ENCODE peak calls at places on chromosomes 4 and X, in five cellular contexts. One of them, this sample, is unnamed.

GRCh38 chr4:8766610-8767009 is 105.0 kb downstream of the HMX1 start:
- DNase-seq in endodermal cell: peak; percentile 34
- DNase-seq in cardiac muscle cell: no peak
- DNase-seq in ovary: no peak
- DNase-seq in neuronal stem cell: no peak
- DNase-seq in this sample: no peak

GRCh38 chrX:153598541-153599191 is at the start of gene CCNQ:
- DNase-seq in neuronal stem cell: no peak
- DNase-seq in ovary: peak; percentile 52
- DNase-seq in endodermal cell: peak; percentile 61
- DNase-seq in cardiac muscle cell: peak; percentile 32
- DNase-seq in this sample: peak; percentile 86

GRCh38 chrX:110847334-110847733 is 51.7 kb upstream of the CHRDL1 start:
- DNase-seq in endodermal cell: peak; percentile 43
- DNase-seq in neuronal stem cell: peak; percentile 61
- DNase-seq in ovary: no peak
- DNase-seq in cardiac muscle cell: peak; percentile 66
- DNase-seq in this sample: peak; percentile 72

GRCh38 chrX:141642979-141643378 is 53.5 kb downstream of the SPANXA2 start:
- DNase-seq in endodermal cell: no peak
- DNase-seq in ovary: no peak
- DNase-seq in neuronal stem cell: no peak
- DNase-seq in cardiac muscle cell: peak; percentile 2
- DNase-seq in this sample: no peak

GRCh38 chr4:126318376-126318775 is 1003.6 kb downstream of the FAT4 start:
- DNase-seq in neuronal stem cell: no peak
- DNase-seq in cardiac muscle cell: no peak
- DNase-seq in endodermal cell: no peak
- DNase-seq in ovary: no peak
- DNase-seq in this sample: no peak

GRCh38 chrX:96715412-96715940 is 30.8 kb downstream of the DIAPH2 start:
- DNase-seq in cardiac muscle cell: no peak
- DNase-seq in neuronal stem cell: no peak
- DNase-seq in endodermal cell: no peak
- DNase-seq in ovary: no peak
- DNase-seq in this sample: no peak

GRCh38 chr4:40038972-40039371 is 17.7 kb upstream of the N4BP2 start:
- DNase-seq in neuronal stem cell: no peak
- DNase-seq in cardiac muscle cell: peak; percentile 10
- DNase-seq in endodermal cell: no peak
- DNase-seq in ovary: no peak
- DNase-seq in this sample: peak; percentile 89

GRCh38 chrX:124239911-124240310 is 92.5 kb upstream of the TEX13D start:
- DNase-seq in endodermal cell: no peak
- DNase-seq in cardiac muscle cell: no peak
- DNase-seq in neuronal stem cell: no peak
- DNase-seq in ovary: no peak
- DNase-seq in this sample: no peak

GRCh38 chr4:79341893-79342653 is 16.2 kb upstream of the NAA11 start:
- DNase-seq in ovary: no peak
- DNase-seq in endodermal cell: no peak
- DNase-seq in neuronal stem cell: no peak
- DNase-seq in cardiac muscle cell: no peak
- DNase-seq in this sample: no peak

GRCh38 chr4:101339332-101339731 is 8.0 kb downstream of the PPP3CA start:
- DNase-seq in neuronal stem cell: no peak
- DNase-seq in cardiac muscle cell: no peak
- DNase-seq in endodermal cell: no peak
- DNase-seq in ovary: no peak
- DNase-seq in this sample: no peak
- H3K4me1 ChIP-seq in neuronal stem cell: peaks cover 2% of the 10 kb centered on the region
- H3K4me1 ChIP-seq in cardiac muscle cell: peaks cover 9% of the 10 kb centered on the region
- H3K4me1 ChIP-seq in endodermal cell: no peaks in the 10 kb centered on the region
- H3K4me1 ChIP-seq in ovary: peaks cover 1% of the 10 kb centered on the region
- H3K4me1 ChIP-seq in this sample: peaks cover 6% of the 10 kb centered on the region

GRCh38 chr4:45131020-45131419 is 404.7 kb upstream of the GNPDA2 start:
- DNase-seq in cardiac muscle cell: no peak
- DNase-seq in neuronal stem cell: no peak
- DNase-seq in endodermal cell: no peak
- DNase-seq in ovary: no peak
- DNase-seq in this sample: no peak
- H3K27ac ChIP-seq in cardiac muscle cell: no peak overlapping the region
- H3K27ac ChIP-seq in neuronal stem cell: no peak overlapping the region
- H3K27ac ChIP-seq in endodermal cell: no peak overlapping the region
- H3K27ac ChIP-seq in ovary: no peak overlapping the region
- H3K27ac ChIP-seq in this sample: no peak overlapping the region

DNA sequence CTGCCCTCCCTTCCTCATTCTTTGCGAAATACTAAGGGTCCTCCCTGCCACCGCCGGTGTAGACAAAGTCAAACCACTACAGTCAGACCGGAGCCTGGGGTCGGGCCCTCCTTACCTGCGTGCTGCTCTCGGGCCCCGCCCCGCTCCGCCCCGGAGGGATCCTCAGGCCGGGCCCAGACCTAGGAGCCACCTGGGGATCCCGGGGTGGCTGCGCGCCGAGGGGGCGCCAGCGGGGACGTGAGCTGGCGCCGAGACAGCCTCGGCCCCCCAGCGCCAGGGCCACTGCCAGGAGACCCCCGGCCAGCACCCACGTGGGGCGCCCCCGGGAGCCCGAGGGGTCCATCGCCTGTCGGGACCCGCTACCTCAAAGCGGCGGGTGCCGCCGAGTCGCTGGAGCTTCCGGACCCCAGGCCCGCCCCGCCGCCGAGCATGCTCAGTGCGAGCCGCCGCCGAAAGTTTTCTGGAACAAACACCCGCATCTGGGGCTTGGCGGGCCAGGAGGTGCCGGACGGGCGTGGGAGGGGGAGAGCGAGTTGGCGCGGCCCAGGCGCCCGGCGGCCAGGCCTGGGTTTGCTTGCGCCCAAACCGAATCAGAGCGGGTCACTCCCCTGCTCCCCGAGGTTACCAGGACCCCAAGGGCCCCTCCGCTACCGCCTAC is at the start of gene EVC2:
- DNase-seq in cardiac muscle cell: peak; percentile 80
- DNase-seq in neuronal stem cell: peak; percentile 44
- DNase-seq in endodermal cell: peak; percentile 88
- DNase-seq in ovary: peak; percentile 91
- DNase-seq in this sample: peak; percentile 96
- H3K4me3 ChIP-seq in cardiac muscle cell: peak within 1 kb of the TSS; percentile 56
- H3K4me3 ChIP-seq in neuronal stem cell: no peak within 1 kb of the TSS
- H3K4me3 ChIP-seq in endodermal cell: peak within 1 kb of the TSS; percentile 78
- H3K4me3 ChIP-seq in ovary: peak within 1 kb of the TSS; percentile 84
- H3K4me3 ChIP-seq in this sample: peak within 1 kb of the TSS; percentile 87

GRCh38 chr4:112156112-112156511 is 10.9 kb downstream of the FAM241A start:
- DNase-seq in neuronal stem cell: no peak
- DNase-seq in cardiac muscle cell: no peak
- DNase-seq in endodermal cell: no peak
- DNase-seq in ovary: no peak
- DNase-seq in this sample: no peak

GRCh38 chr4:112152496-112152895 is 7.2 kb downstream of the FAM241A start:
- DNase-seq in neuronal stem cell: no peak
- DNase-seq in cardiac muscle cell: no peak
- DNase-seq in endodermal cell: no peak
- DNase-seq in ovary: no peak
- DNase-seq in this sample: no peak

GRCh38 chr4:112156546-112156945 is 11.3 kb downstream of the FAM241A start:
- DNase-seq in neuronal stem cell: no peak
- DNase-seq in cardiac muscle cell: no peak
- DNase-seq in endodermal cell: no peak
- DNase-seq in ovary: no peak
- DNase-seq in this sample: no peak

GRCh38 chr4:112150920-112151319 is 5.7 kb downstream of the FAM241A start:
- DNase-seq in ovary: no peak
- DNase-seq in cardiac muscle cell: no peak
- DNase-seq in endodermal cell: no peak
- DNase-seq in neuronal stem cell: no peak
- DNase-seq in this sample: no peak

GRCh38 chr4:112153222-112153791 is 8.1 kb downstream of the FAM241A start:
- DNase-seq in cardiac muscle cell: no peak
- DNase-seq in ovary: no peak
- DNase-seq in neuronal stem cell: no peak
- DNase-seq in endodermal cell: no peak
- DNase-seq in this sample: no peak
- H3K4me1 ChIP-seq in cardiac muscle cell: no peaks in the 10 kb centered on the region
- H3K4me1 ChIP-seq in ovary: no peaks in the 10 kb centered on the region
- H3K4me1 ChIP-seq in neuronal stem cell: no peaks in the 10 kb centered on the region
- H3K4me1 ChIP-seq in endodermal cell: no peaks in the 10 kb centered on the region
- H3K4me1 ChIP-seq in this sample: no peaks in the 10 kb centered on the region

DNA sequence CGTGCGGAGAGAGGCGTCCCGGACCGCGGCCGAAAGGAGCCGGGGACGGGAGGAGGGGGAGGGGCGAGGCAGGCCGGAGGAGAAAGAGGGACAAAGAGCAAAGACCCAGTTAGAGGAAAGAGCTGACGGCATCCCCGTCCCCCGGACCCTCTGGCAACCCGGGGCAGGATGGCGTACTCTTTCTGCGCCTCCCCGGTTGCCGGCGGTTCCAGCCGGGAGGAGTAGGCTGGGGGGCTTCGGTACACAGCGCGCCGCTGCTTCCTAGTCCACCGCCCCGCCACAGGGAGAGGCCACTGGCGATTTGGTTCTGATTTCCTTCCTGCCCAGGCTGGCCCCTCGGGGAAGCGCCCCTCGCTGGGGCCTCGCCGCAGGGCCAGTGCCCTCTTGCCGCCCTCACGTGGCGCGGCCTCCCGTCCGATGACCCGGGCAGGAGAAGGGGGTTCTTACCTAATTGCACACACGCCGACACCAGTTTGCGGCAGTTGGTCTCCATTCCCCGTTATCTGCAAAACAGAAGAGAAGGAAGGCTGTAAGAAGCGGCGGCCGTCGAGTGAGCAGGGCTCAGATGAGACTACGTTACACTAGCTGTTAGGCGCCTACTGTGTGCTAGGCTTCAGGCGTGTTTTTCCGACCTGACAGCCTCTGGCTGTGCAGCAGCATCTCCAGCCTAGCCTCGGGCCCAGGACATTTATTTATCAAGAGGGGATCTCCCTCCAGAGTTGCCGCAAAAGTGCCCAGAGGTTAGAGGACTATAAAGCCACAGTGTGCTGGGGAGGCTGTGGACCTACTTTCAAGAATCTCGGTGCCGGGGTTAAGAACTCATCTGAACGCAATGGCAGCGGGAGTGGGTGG is 9.9 kb upstream of the PITX2 start:
- DNase-seq in endodermal cell: peak; percentile 74
- DNase-seq in neuronal stem cell: peak; percentile 36
- DNase-seq in ovary: no peak
- DNase-seq in cardiac muscle cell: no peak
- DNase-seq in this sample: peak; percentile 83
- H3K27ac ChIP-seq in endodermal cell: no peak overlapping the region
- H3K27ac ChIP-seq in neuronal stem cell: no peak overlapping the region
- H3K27ac ChIP-seq in ovary: no peak overlapping the region
- H3K27ac ChIP-seq in cardiac muscle cell: no peak overlapping the region
- H3K27ac ChIP-seq in this sample: no peak overlapping the region

DNA sequence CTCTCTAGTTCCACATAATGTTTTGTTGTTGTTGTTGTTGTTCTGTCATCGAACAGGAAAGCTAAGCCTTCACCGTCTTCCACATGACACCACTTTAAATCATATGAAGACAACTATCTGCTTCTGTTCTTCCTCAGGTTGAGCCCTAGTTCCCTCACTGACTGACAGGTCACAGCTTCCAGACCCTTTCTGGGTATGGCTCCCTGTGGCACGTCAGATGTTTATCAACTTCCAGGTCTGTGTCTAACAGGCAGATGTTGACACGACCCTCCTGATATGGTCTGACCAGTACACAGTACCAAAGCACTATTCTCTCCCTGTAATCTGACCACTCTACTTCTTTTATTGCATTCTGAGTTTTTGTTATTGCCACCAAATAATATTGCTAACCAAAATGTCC is 51.4 kb downstream of the PRDM5 start:
- DNase-seq in ovary: no peak
- DNase-seq in neuronal stem cell: no peak
- DNase-seq in cardiac muscle cell: no peak
- DNase-seq in endodermal cell: no peak
- DNase-seq in this sample: no peak
- H3K4me3 ChIP-seq in ovary: no peak overlapping the region
- H3K4me3 ChIP-seq in neuronal stem cell: no peak overlapping the region
- H3K4me3 ChIP-seq in cardiac muscle cell: no peak overlapping the region
- H3K4me3 ChIP-seq in endodermal cell: no peak overlapping the region
- H3K4me3 ChIP-seq in this sample: no peak overlapping the region

GRCh38 chr4:3387154-3387942 is 54.4 kb upstream of the HGFAC start:
- DNase-seq in neuronal stem cell: no peak
- DNase-seq in ovary: no peak
- DNase-seq in endodermal cell: peak; percentile 64
- DNase-seq in cardiac muscle cell: no peak
- DNase-seq in this sample: peak; percentile 47
- H3K4me1 ChIP-seq in neuronal stem cell: peaks cover 42% of the 10 kb centered on the region
- H3K4me1 ChIP-seq in ovary: peaks cover 8% of the 10 kb centered on the region
- H3K4me1 ChIP-seq in endodermal cell: peaks cover 7% of the 10 kb centered on the region
- H3K4me1 ChIP-seq in cardiac muscle cell: peaks cover 54% of the 10 kb centered on the region
- H3K4me1 ChIP-seq in this sample: peaks cover 25% of the 10 kb centered on the region

GRCh38 chr4:182062458-182062857 is 180.7 kb upstream of the TENM3 start:
- DNase-seq in ovary: no peak
- DNase-seq in cardiac muscle cell: no peak
- DNase-seq in neuronal stem cell: no peak
- DNase-seq in endodermal cell: no peak
- DNase-seq in this sample: no peak

GRCh38 chr4:182066037-182066436 is 177.2 kb upstream of the TENM3 start:
- DNase-seq in endodermal cell: no peak
- DNase-seq in cardiac muscle cell: no peak
- DNase-seq in ovary: no peak
- DNase-seq in neuronal stem cell: no peak
- DNase-seq in this sample: no peak

GRCh38 chr4:182065255-182065654 is 177.9 kb upstream of the TENM3 start:
- DNase-seq in neuronal stem cell: no peak
- DNase-seq in endodermal cell: peak; percentile 48
- DNase-seq in cardiac muscle cell: peak; percentile 14
- DNase-seq in ovary: no peak
- DNase-seq in this sample: no peak

GRCh38 chr4:182063651-182064050 is 179.6 kb upstream of the TENM3 start:
- DNase-seq in neuronal stem cell: no peak
- DNase-seq in cardiac muscle cell: no peak
- DNase-seq in ovary: no peak
- DNase-seq in endodermal cell: no peak
- DNase-seq in this sample: peak; percentile 56

DNA sequence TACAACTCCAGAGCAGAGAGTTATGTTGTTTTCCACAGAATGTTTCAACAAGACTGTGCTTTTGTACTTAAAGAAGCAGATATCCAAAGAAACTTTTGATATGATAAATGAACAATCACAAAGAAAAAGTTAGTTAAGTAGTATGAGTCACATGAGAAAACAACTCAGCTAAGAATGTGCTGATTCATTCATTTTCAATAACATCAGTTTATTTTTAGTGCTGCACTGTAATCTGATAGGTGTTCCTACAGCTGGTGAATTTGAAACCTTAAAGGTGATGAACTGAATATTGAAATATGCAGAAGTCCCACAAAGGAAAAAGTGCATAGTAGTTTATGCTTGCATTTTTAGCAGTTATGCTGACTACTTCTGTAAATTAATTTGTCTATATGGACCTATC is 180.3 kb upstream of the TENM3 start:
- DNase-seq in ovary: no peak
- DNase-seq in neuronal stem cell: no peak
- DNase-seq in endodermal cell: no peak
- DNase-seq in cardiac muscle cell: peak; percentile 59
- DNase-seq in this sample: peak; percentile 90
- H3K27ac ChIP-seq in ovary: no peak overlapping the region
- H3K27ac ChIP-seq in neuronal stem cell: no peak overlapping the region
- H3K27ac ChIP-seq in endodermal cell: no peak overlapping the region
- H3K27ac ChIP-seq in cardiac muscle cell: no peak overlapping the region
- H3K27ac ChIP-seq in this sample: peak overlapping the region; percentile 6